ENCODE peak calls at places on chromosome 18, in five cellular contexts. One of them, this sample, is unnamed.

GRCh38 chr18:51603111-51603510 is 405.6 kb upstream of the MEX3C start:
- DNase-seq in K562: no peak
- DNase-seq in SK-N-SH: no peak
- DNase-seq in GM12878: no peak
- DNase-seq in HepG2: no peak
- DNase-seq in this sample: no peak

GRCh38 chr18:49639643-49640361 is 77.9 kb downstream of the LIPG start:
- DNase-seq in SK-N-SH: no peak
- DNase-seq in GM12878: no peak
- DNase-seq in HepG2: no peak
- DNase-seq in K562: no peak
- DNase-seq in this sample: no peak

GRCh38 chr18:12399231-12399630 is 8.5 kb upstream of the PRELID3A start:
- DNase-seq in K562: no peak
- DNase-seq in GM12878: no peak
- DNase-seq in HepG2: no peak
- DNase-seq in SK-N-SH: no peak
- DNase-seq in this sample: no peak

GRCh38 chr18:78376036-78376435 is 603.6 kb upstream of the SALL3 start:
- DNase-seq in K562: no peak
- DNase-seq in SK-N-SH: no peak
- DNase-seq in GM12878: no peak
- DNase-seq in HepG2: no peak
- DNase-seq in this sample: no peak

GRCh38 chr18:28003451-28003850 is 173.5 kb downstream of the CDH2 start:
- DNase-seq in GM12878: no peak
- DNase-seq in K562: no peak
- DNase-seq in HepG2: no peak
- DNase-seq in SK-N-SH: no peak
- DNase-seq in this sample: no peak

GRCh38 chr18:25168011-25168410 is 184.0 kb downstream of the ZNF521 start:
- DNase-seq in GM12878: no peak
- DNase-seq in HepG2: no peak
- DNase-seq in SK-N-SH: no peak
- DNase-seq in K562: no peak
- DNase-seq in this sample: peak

GRCh38 chr18:76445275-76445674 is 49.8 kb downstream of the ZNF516 start:
- DNase-seq in K562: no peak
- DNase-seq in SK-N-SH: no peak
- DNase-seq in GM12878: no peak
- DNase-seq in HepG2: no peak
- DNase-seq in this sample: no peak

GRCh38 chr18:77379976-77380375 is 130.3 kb downstream of the GALR1 start:
- DNase-seq in K562: no peak
- DNase-seq in SK-N-SH: no peak
- DNase-seq in HepG2: no peak
- DNase-seq in GM12878: no peak
- DNase-seq in this sample: no peak

GRCh38 chr18:62098960-62099359 is 87.9 kb downstream of the PIGN start:
- DNase-seq in HepG2: no peak
- DNase-seq in GM12878: no peak
- DNase-seq in K562: no peak
- DNase-seq in SK-N-SH: no peak
- DNase-seq in this sample: no peak

GRCh38 chr18:51195602-51196115 is 1.8 kb downstream of the MEX3C start:
- DNase-seq in K562: peak
- DNase-seq in GM12878: no peak
- DNase-seq in HepG2: peak
- DNase-seq in SK-N-SH: peak
- DNase-seq in this sample: peak

GRCh38 chr18:38747153-38747552 is 1181.6 kb upstream of the CELF4 start:
- DNase-seq in GM12878: no peak
- DNase-seq in SK-N-SH: no peak
- DNase-seq in K562: no peak
- DNase-seq in HepG2: no peak
- DNase-seq in this sample: no peak

GRCh38 chr18:73879771-73880170 is 267.9 kb downstream of the FBXO15 start:
- DNase-seq in GM12878: no peak
- DNase-seq in K562: no peak
- DNase-seq in SK-N-SH: no peak
- DNase-seq in HepG2: no peak
- DNase-seq in this sample: no peak

GRCh38 chr18:70553961-70554325 is 265.1 kb downstream of the SOCS6 start:
- DNase-seq in SK-N-SH: peak
- DNase-seq in GM12878: no peak
- DNase-seq in HepG2: no peak
- DNase-seq in K562: no peak
- DNase-seq in this sample: no peak

GRCh38 chr18:37460616-37461015 is 105.0 kb downstream of the CELF4 start:
- DNase-seq in GM12878: no peak
- DNase-seq in HepG2: no peak
- DNase-seq in SK-N-SH: no peak
- DNase-seq in K562: no peak
- DNase-seq in this sample: no peak

GRCh38 chr18:14221689-14222088 is 89.5 kb upstream of the ZNF519 start:
- DNase-seq in HepG2: no peak
- DNase-seq in K562: no peak
- DNase-seq in GM12878: no peak
- DNase-seq in SK-N-SH: peak
- DNase-seq in this sample: peak

GRCh38 chr18:51425889-51426288 is 228.4 kb upstream of the MEX3C start:
- DNase-seq in SK-N-SH: no peak
- DNase-seq in HepG2: no peak
- DNase-seq in K562: no peak
- DNase-seq in GM12878: no peak
- DNase-seq in this sample: no peak

GRCh38 chr18:366466-367053 is 98.7 kb upstream of the THOC1 start:
- DNase-seq in SK-N-SH: no peak
- DNase-seq in HepG2: no peak
- DNase-seq in GM12878: no peak
- DNase-seq in K562: no peak
- DNase-seq in this sample: no peak

GRCh38 chr18:50468802-50469201 is 91.1 kb upstream of the MAPK4 start:
- DNase-seq in GM12878: no peak
- DNase-seq in HepG2: no peak
- DNase-seq in SK-N-SH: no peak
- DNase-seq in K562: no peak
- DNase-seq in this sample: no peak

GRCh38 chr18:48222118-48222517 is 187.1 kb downstream of the ZBTB7C start:
- DNase-seq in HepG2: peak
- DNase-seq in GM12878: peak
- DNase-seq in K562: no peak
- DNase-seq in SK-N-SH: peak
- DNase-seq in this sample: peak

GRCh38 chr18:76018211-76018610 is 476.8 kb downstream of the ZNF516 start:
- DNase-seq in SK-N-SH: no peak
- DNase-seq in GM12878: no peak
- DNase-seq in HepG2: no peak
- DNase-seq in K562: no peak
- DNase-seq in this sample: no peak

GRCh38 chr18:46402945-46403344 is 254.1 kb downstream of the LOXHD1 start:
- DNase-seq in GM12878: no peak
- DNase-seq in HepG2: no peak
- DNase-seq in K562: no peak
- DNase-seq in SK-N-SH: peak
- DNase-seq in this sample: no peak
- TF ChIP-seq FOXM1 in GM12878: no peak
- TF ChIP-seq FOXM1 in HepG2: no peak
- TF ChIP-seq FOXM1 in K562: no peak
- TF ChIP-seq FOXM1 in SK-N-SH: no peak
- TF ChIP-seq FOXM1 in this sample: no peak

GRCh38 chr18:45498270-45498625 is 117.0 kb upstream of the SLC14A2 start:
- DNase-seq in GM12878: no peak
- DNase-seq in SK-N-SH: no peak
- DNase-seq in HepG2: no peak
- DNase-seq in K562: no peak
- DNase-seq in this sample: no peak

GRCh38 chr18:45506951-45507350 is 108.3 kb upstream of the SLC14A2 start:
- DNase-seq in HepG2: no peak
- DNase-seq in GM12878: no peak
- DNase-seq in SK-N-SH: no peak
- DNase-seq in K562: no peak
- DNase-seq in this sample: no peak

GRCh38 chr18:45509535-45509934 is 105.7 kb upstream of the SLC14A2 start:
- DNase-seq in GM12878: no peak
- DNase-seq in HepG2: no peak
- DNase-seq in SK-N-SH: no peak
- DNase-seq in K562: no peak
- DNase-seq in this sample: no peak

GRCh38 chr18:45505497-45506206 is 109.6 kb upstream of the SLC14A2 start:
- DNase-seq in K562: no peak
- DNase-seq in HepG2: no peak
- DNase-seq in SK-N-SH: no peak
- DNase-seq in GM12878: no peak
- DNase-seq in this sample: no peak

DNA sequence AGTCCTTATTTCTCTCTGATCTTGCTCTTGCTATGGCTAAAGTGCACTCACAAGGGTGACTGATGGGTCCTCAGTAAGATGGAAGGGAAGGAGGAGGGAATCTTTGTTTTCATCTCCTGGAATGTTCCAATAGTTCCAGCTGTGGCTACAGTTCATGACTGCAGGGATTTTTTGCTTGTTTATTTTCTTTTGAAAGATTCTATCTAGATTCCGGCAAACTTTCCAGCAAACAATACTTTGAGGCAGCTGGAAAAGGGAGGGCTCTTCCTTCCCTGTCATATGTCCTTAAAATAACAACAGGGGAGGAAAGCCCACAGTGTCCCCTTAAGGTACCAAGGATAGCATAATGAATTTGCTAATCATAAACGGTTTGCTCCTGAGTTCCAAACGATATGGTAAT is 111.3 kb upstream of the SLC14A2 start:
- DNase-seq in K562: no peak
- DNase-seq in SK-N-SH: no peak
- DNase-seq in HepG2: no peak
- DNase-seq in GM12878: no peak
- DNase-seq in this sample: no peak
- TF ChIP-seq FOXM1 in K562: no peak
- TF ChIP-seq FOXM1 in SK-N-SH: no peak
- TF ChIP-seq FOXM1 in HepG2: no peak
- TF ChIP-seq FOXM1 in GM12878: no peak
- TF ChIP-seq FOXM1 in this sample: no peak

GRCh38 chr18:9366126-9366714 is 31.6 kb downstream of the TWSG1 start:
- DNase-seq in K562: no peak
- DNase-seq in SK-N-SH: peak
- DNase-seq in HepG2: no peak
- DNase-seq in GM12878: no peak
- DNase-seq in this sample: no peak
- TF ChIP-seq FOXM1 in K562: no peak
- TF ChIP-seq FOXM1 in SK-N-SH: no peak
- TF ChIP-seq FOXM1 in HepG2: no peak
- TF ChIP-seq FOXM1 in GM12878: no peak
- TF ChIP-seq FOXM1 in this sample: no peak

GRCh38 chr18:45282101-45282812 is 333.0 kb upstream of the SLC14A2 start:
- DNase-seq in SK-N-SH: no peak
- DNase-seq in K562: no peak
- DNase-seq in GM12878: no peak
- DNase-seq in HepG2: no peak
- DNase-seq in this sample: peak
- TF ChIP-seq FOXM1 in SK-N-SH: no peak
- TF ChIP-seq FOXM1 in K562: no peak
- TF ChIP-seq FOXM1 in GM12878: no peak
- TF ChIP-seq FOXM1 in HepG2: no peak
- TF ChIP-seq FOXM1 in this sample: no peak

GRCh38 chr18:9562584-9562983 is 51.8 kb downstream of the PPP4R1 start:
- DNase-seq in HepG2: no peak
- DNase-seq in GM12878: no peak
- DNase-seq in K562: no peak
- DNase-seq in SK-N-SH: no peak
- DNase-seq in this sample: no peak

GRCh38 chr18:9559253-9559652 is 55.1 kb downstream of the PPP4R1 start:
- DNase-seq in HepG2: no peak
- DNase-seq in GM12878: no peak
- DNase-seq in SK-N-SH: no peak
- DNase-seq in K562: no peak
- DNase-seq in this sample: no peak

GRCh38 chr18:9558397-9559064 is 55.8 kb downstream of the PPP4R1 start:
- DNase-seq in SK-N-SH: no peak
- DNase-seq in GM12878: no peak
- DNase-seq in K562: no peak
- DNase-seq in HepG2: no peak
- DNase-seq in this sample: no peak

GRCh38 chr18:9563326-9563725 is 51.0 kb downstream of the PPP4R1 start:
- DNase-seq in HepG2: no peak
- DNase-seq in K562: no peak
- DNase-seq in SK-N-SH: no peak
- DNase-seq in GM12878: no peak
- DNase-seq in this sample: no peak

DNA sequence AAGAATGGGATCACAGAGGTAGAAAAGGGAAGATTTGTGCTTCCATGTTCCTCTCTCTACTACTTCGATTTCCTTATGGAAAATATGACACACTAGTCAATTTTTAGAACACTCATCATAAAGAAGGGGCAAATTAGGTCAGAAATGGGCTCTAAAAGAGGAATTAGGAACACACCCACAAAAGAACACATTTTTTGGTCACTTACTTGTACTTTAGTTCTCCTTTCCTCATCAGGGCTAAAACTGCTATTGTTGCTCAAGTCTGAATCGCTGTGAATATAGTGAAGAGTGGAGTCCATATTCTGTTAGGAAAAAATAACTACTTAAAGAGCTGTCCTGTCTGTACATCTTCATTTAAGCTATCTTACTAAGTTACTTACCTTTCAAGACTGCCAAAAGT is 52.6 kb downstream of the PPP4R1 start:
- DNase-seq in GM12878: no peak
- DNase-seq in K562: no peak
- DNase-seq in HepG2: no peak
- DNase-seq in SK-N-SH: no peak
- DNase-seq in this sample: no peak
- TF ChIP-seq FOXM1 in GM12878: no peak
- TF ChIP-seq FOXM1 in K562: no peak
- TF ChIP-seq FOXM1 in HepG2: no peak
- TF ChIP-seq FOXM1 in SK-N-SH: no peak
- TF ChIP-seq FOXM1 in this sample: no peak

GRCh38 chr18:33210575-33211189 is 229.8 kb downstream of the CCDC178 start:
- DNase-seq in SK-N-SH: peak
- DNase-seq in GM12878: no peak
- DNase-seq in K562: no peak
- DNase-seq in HepG2: peak
- DNase-seq in this sample: peak

GRCh38 chr18:33212363-33212762 is 228.2 kb downstream of the CCDC178 start:
- DNase-seq in K562: no peak
- DNase-seq in GM12878: no peak
- DNase-seq in HepG2: no peak
- DNase-seq in SK-N-SH: no peak
- DNase-seq in this sample: no peak
- TF ChIP-seq FOXM1 in K562: no peak
- TF ChIP-seq FOXM1 in GM12878: no peak
- TF ChIP-seq FOXM1 in HepG2: no peak
- TF ChIP-seq FOXM1 in SK-N-SH: no peak
- TF ChIP-seq FOXM1 in this sample: no peak